ENCODE peak calls at places on chromosomes 12 and 14, in four cellular contexts. M, F, Q and I are unnamed samples. For H3K4me1, the result is how much of the 10 kb centered on the place peaks cover.

GRCh38 chr12:14716848-14717444 is 20.5 kb upstream of the GUCY2C start:
- DNase-seq in M (no peak), F (no peak), Q (no peak), I (no peak)

GRCh38 chr12:50070314-50071060 is 13.1 kb downstream of the ASIC1 start:
- DNase-seq in M (peak), F (peak), Q (peak), I (peak)

GRCh38 chr12:124002021-124002640 is 29.1 kb downstream of the ZNF664 start:
- DNase-seq in M (no peak), F (no peak), Q (no peak), I (no peak)

GRCh38 chr14:36243183-36243582 is 66.7 kb upstream of the PTCSC3 start:
- DNase-seq in M (no peak), F (no peak), Q (no peak), I (no peak)

GRCh38 chr12:10873374-10873773 is 10.7 kb downstream of the PRH1 start:
- DNase-seq in M (no peak), F (no peak), Q (no peak), I (no peak)

GRCh38 chr12:66587912-66588311 is 91.0 kb downstream of the GRIP1 start:
- DNase-seq in M (no peak), F (no peak), Q (no peak), I (no peak)

GRCh38 chr12:93982847-93983315 is 165.5 kb upstream of the PLXNC1 start:
- DNase-seq in M (no peak), F (no peak), Q (no peak), I (no peak)

GRCh38 chr14:88515499-88516221 is 39.1 kb downstream of the PTPN21 start:
- DNase-seq in M (no peak), F (no peak), Q (no peak), I (no peak)

GRCh38 chr12:77060136-77060882 is 5.1 kb downstream of the E2F7 start:
- DNase-seq in M (no peak), F (no peak), Q (no peak), I (no peak)

GRCh38 chr12:66417217-66417616 is 114.9 kb downstream of the HELB start:
- DNase-seq in M (no peak), F (no peak), Q (no peak), I (no peak)

GRCh38 chr12:94689002-94689645 is 38.8 kb upstream of the TMCC3 start:
- DNase-seq in M (no peak), F (no peak), Q (no peak), I (no peak)

GRCh38 chr14:42112108-42112507 is 505.4 kb downstream of the LRFN5 start:
- DNase-seq in M (no peak), F (no peak), Q (no peak), I (no peak)

GRCh38 chr12:59372971-59373370 is 222.9 kb upstream of the SLC16A7 start:
- DNase-seq in M (no peak), F (no peak), Q (no peak), I (no peak)

GRCh38 chr12:108191938-108192337 is 62.9 kb downstream of the WSCD2 start:
- DNase-seq in M (no peak), F (no peak), Q (no peak), I (no peak)

GRCh38 chr12:88866881-88867280 is 286.6 kb upstream of the KITLG start:
- DNase-seq in M (no peak), F (no peak), Q (no peak), I (no peak)

GRCh38 chr12:119664642-119665041 is 3.3 kb upstream of the PRKAB1 start:
- DNase-seq in M (no peak), F (no peak), Q (no peak), I (no peak)

GRCh38 chr12:53427905-53428594 is 4.4 kb downstream of the AMHR2 start:
- DNase-seq in M (no peak), F (no peak), Q (no peak), I (no peak)

GRCh38 chr12:109757671-109758265 is 44.1 kb downstream of the FAM222A start:
- DNase-seq in M (no peak), F (no peak), Q (peak), I (peak)

GRCh38 chr12:89768586-89769482 is 60.2 kb upstream of the ATP2B1 start:
- DNase-seq in M (no peak), F (no peak), Q (no peak), I (no peak)

GRCh38 chr14:97490521-97491070 is 693.4 kb downstream of the VRK1 start:
- DNase-seq in M (no peak), F (no peak), Q (no peak), I (no peak)

GRCh38 chr12:4643747-4644146 is 5.1 kb downstream of the AKAP3 start:
- DNase-seq in M (no peak), F (no peak), Q (no peak), I (no peak)

GRCh38 chr12:79527498-79527897 is 163.3 kb downstream of the PAWR start:
- DNase-seq in M (no peak), F (no peak), Q (no peak), I (no peak)

GRCh38 chr12:89544730-89545184 is 18.9 kb upstream of the POC1B start:
- DNase-seq in M (peak), F (peak), Q (peak), I (peak)

GRCh38 chr12:13559318-13559978 is 362.9 kb downstream of the EMP1 start:
- DNase-seq in M (no peak), F (no peak), Q (no peak), I (no peak)

GRCh38 chr12:110957652-110958051 is 37.3 kb upstream of the MYL2 start:
- DNase-seq in M (no peak), F (no peak), Q (no peak), I (no peak)

GRCh38 chr12:105402366-105402765 is 71.9 kb downstream of the C12orf75 start:
- DNase-seq in M (no peak), F (no peak), Q (no peak), I (no peak)

GRCh38 chr12:21073822-21074460 is 57.1 kb upstream of the SLCO1B1 start:
- DNase-seq in M (no peak), F (no peak), Q (no peak), I (no peak)

GRCh38 chr12:3247077-3247476 is 169.9 kb downstream of the TSPAN9 start:
- DNase-seq in M (no peak), F (no peak), Q (no peak), I (no peak)

GRCh38 chr12:66500841-66501240 is 178.0 kb downstream of the GRIP1 start:
- DNase-seq in M (no peak), F (no peak), Q (no peak), I (no peak)

GRCh38 chr12:49298160-49298559 is 3.2 kb downstream of the PRPH start:
- DNase-seq in M (no peak), F (no peak), Q (no peak), I (no peak)

GRCh38 chr14:95233702-95234241 is 76.4 kb upstream of the DICER1 start:
- DNase-seq in M (peak), F (peak), Q (no peak), I (no peak)

GRCh38 chr12:85509857-85510256 is 229.8 kb downstream of the ALX1 start:
- DNase-seq in M (no peak), F (no peak), Q (no peak), I (no peak)

GRCh38 chr12:22459872-22460490 is 84.4 kb downstream of the C2CD5 start:
- DNase-seq in M (no peak), F (no peak), Q (no peak), I (no peak)

GRCh38 chr14:24996930-24997329 is 53.0 kb downstream of the STXBP6 start:
- DNase-seq in M (no peak), F (no peak), Q (no peak), I (no peak)

GRCh38 chr14:65533736-65534404 is 121.3 kb downstream of the FUT8 start:
- DNase-seq in M (no peak), F (no peak), Q (no peak), I (no peak)

GRCh38 chr14:104082807-104083206 is 2.7 kb upstream of the ASPG start:
- DNase-seq in M (peak), F (peak), Q (peak), I (peak)

GRCh38 chr12:96416033-96416790 is 16.0 kb upstream of the CDK17 start:
- DNase-seq in M (no peak), F (no peak), Q (no peak), I (no peak)

GRCh38 chr12:29741342-29742241 is 42.1 kb downstream of the TMTC1 start:
- DNase-seq in M (no peak), F (no peak), Q (no peak), I (no peak)

GRCh38 chr14:42374332-42374731 is 767.7 kb downstream of the LRFN5 start:
- DNase-seq in M (no peak), F (no peak), Q (no peak), I (no peak)

GRCh38 chr14:65751510-65751909 is 339.0 kb downstream of the FUT8 start:
- DNase-seq in M (no peak), F (no peak), Q (no peak), I (no peak)

GRCh38 chr14:100114109-100114765 is 45.2 kb downstream of the DEGS2 start:
- DNase-seq in M (no peak), F (no peak), Q (peak), I (no peak)
- H3K27ac ChIP-seq in M (no peak), F (no peak), Q (no peak), I (no peak)

GRCh38 chr14:75123991-75124390 is 2.9 kb downstream of the NEK9 start:
- DNase-seq in M (no peak), F (no peak), Q (no peak), I (no peak)

GRCh38 chr14:75125617-75126016 is 1.2 kb downstream of the NEK9 start:
- DNase-seq in M (no peak), F (no peak), Q (no peak), I (no peak)

GRCh38 chr14:75127903-75128595 is 1.2 kb upstream of the NEK9 start:
- DNase-seq in M (no peak), F (no peak), Q (no peak), I (no peak)

GRCh38 chr14:75126679-75127473 is at the start of gene NEK9:
- DNase-seq in M (peak), F (peak), Q (peak), I (peak)

DNA sequence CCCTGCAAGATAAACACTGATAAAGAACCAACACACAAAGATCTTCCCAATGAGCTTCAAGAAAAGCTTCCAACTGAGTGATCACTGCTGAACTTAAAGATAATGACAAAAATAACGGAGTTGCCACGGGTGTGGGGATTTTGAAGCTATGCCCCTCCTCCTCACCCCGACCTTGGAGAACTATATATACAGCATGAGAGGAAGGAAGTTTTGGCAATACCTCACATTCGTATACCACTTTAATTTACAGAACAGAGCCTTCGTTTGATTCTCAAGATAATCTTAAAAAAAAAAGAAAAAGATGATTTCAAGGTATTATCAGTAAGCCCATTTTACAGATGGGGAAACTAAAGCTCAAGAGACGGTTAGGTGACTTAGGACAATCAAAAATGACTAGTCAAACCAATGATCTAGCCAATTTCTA is 715 bp downstream of the NEK9 start:
- DNase-seq in M (no peak), F (no peak), Q (no peak), I (no peak)
- H3K4me1 ChIP-seq in M (under half), F (half or more), Q (under half), I (half or more)

GRCh38 chr12:52119398-52120254 is 40.1 kb downstream of the SMIM41 start:
- DNase-seq in M (no peak), F (peak), Q (no peak), I (no peak)

GRCh38 chr12:52122904-52123303 is 43.4 kb downstream of the SMIM41 start:
- DNase-seq in M (no peak), F (no peak), Q (peak), I (no peak)

GRCh38 chr12:52121848-52122838 is 42.6 kb downstream of the SMIM41 start:
- DNase-seq in M (peak), F (peak), Q (peak), I (peak)

GRCh38 chr12:52125499-52125900 is 46.0 kb downstream of the SMIM41 start:
- DNase-seq in M (no peak), F (no peak), Q (peak), I (no peak)

DNA sequence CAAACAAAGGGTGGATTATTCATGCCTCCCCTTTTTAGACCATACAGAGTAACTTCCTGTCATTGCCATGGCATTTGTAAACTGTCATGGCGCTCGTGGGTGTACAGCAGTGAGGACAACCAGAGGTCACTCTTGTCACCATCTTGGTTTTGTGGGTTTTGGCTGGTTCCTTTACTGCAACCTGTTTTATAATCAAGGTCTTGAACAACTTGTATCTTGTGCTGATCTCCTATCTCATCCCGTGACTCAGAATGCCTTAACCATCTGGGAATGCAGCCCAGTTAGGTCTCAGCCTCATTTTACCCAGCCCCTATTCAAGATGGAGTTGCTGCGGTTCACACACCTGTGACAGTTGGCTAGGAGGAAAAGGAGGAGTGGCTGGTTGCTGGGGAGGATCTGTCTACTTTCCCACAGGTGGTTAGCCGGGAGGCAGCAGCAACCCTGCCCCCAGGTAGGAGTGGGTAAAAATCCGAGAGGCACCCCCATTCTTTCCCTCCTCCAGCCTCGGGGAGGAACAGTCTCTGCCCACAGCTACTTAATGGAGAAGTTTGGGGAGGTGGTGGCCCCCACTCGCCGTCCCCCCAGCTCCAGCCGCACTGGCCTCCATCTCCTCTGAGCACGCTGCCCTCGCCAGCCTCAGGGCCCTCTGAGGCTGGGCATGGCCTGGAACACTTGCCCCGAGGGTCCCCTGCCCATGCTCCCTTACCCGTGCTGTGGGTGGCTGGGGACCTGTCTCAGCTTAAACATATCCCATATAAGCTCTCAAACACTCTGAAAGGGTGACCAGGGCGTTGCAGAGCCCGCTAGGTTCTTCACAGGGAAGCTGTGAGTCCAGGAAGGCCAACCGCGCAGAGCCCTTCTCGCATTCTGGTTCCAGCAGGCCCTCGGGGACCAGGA is 41.7 kb downstream of the SMIM41 start:
- DNase-seq in M (no peak), F (no peak), Q (no peak), I (no peak)
- H3K27ac ChIP-seq in M (no peak), F (no peak), Q (no peak), I (no peak)

DNA sequence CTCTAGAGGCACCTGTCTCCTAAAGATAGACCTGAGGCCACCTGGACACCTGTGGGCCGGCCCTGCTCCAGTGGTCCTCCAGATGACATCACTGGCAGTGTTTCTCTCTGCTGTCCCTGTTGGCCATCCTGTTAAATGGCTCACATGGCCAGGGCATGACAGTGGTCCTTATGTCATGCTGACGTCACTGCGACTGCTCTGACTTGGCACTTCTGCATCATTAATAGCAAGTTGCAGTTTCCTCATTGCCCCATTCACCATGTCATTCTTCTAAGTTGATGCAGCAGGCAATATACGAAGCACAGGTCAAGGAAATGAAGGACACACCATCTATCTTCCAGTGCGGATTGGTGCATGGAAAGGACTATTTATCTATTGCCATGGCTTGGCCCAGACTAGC is 1468.5 kb upstream of the TMEM132C start:
- DNase-seq in M (no peak), F (no peak), Q (no peak), I (no peak)
- H3K4me1 ChIP-seq in M (under half), F (under half), Q (under half), I (under half)

GRCh38 chr14:68789002-68789797 is 3.7 kb downstream of the ZFP36L1 start:
- DNase-seq in M (peak), F (peak), Q (peak), I (peak)

GRCh38 chr14:68786491-68787234 is 6.2 kb downstream of the ZFP36L1 start:
- DNase-seq in M (no peak), F (no peak), Q (no peak), I (no peak)

GRCh38 chr14:68787235-68787727 is 5.6 kb downstream of the ZFP36L1 start:
- DNase-seq in M (no peak), F (no peak), Q (no peak), I (no peak)

GRCh38 chr14:68789798-68790655 is 2.8 kb downstream of the ZFP36L1 start:
- DNase-seq in M (no peak), F (no peak), Q (peak), I (no peak)

GRCh38 chr14:68788275-68789001 is 4.4 kb downstream of the ZFP36L1 start:
- DNase-seq in M (no peak), F (no peak), Q (no peak), I (no peak)
- H3K27ac ChIP-seq in M (peak), F (peak), Q (peak), I (peak)